ENCODE peak calls at places on chromosomes 13 and 19, in four cellular contexts. J is GM19239; V is activated T-helper 1 cell treated with anti-CD3 and anti-CD28 coated beads, Interleukin-12 subunit alpha, Interleukin-12 subunit beta, Interleukin-2, Interleukin-4 antibody, amounts not matched to agents 30 ng/mL and 10 ng/mL and 1 ng/mL, durations not matched to agents 14 hours and 24 hours and 36 hours; K is epithelial cell of esophagus. H is an unnamed sample.

GRCh38 chr19:8567522-8568172 is 9.6 kb downstream of the MYO1F start:
- DNase-seq in V (no peak), K (no peak), J (no peak), H (no peak)

GRCh38 chr19:37928527-37929286 is 21.7 kb downstream of the SIPA1L3 start:
- DNase-seq in V (no peak), K (no peak), J (peak), H (no peak)

GRCh38 chr19:29623726-29624488 is 17.8 kb downstream of the POP4 start:
- DNase-seq in V (peak), K (no peak), J (no peak), H (no peak)

GRCh38 chr19:34482380-34483250 is 1.1 kb downstream of the WTIP start:
- DNase-seq in J (no peak), K (peak), V (no peak), H (no peak)

GRCh38 chr13:104571161-104571889 is 1505.1 kb upstream of the SLC10A2 start:
- DNase-seq in K (peak), V (no peak), J (no peak), H (no peak)

GRCh38 chr13:36006347-36006746 is 124.8 kb downstream of the DCLK1 start:
- DNase-seq in V (no peak), K (peak), J (no peak), H (no peak)

GRCh38 chr13:105127732-105128131 is 1407.7 kb downstream of the EFNB2 start:
- DNase-seq in K (no peak), V (no peak), J (no peak), H (no peak)

GRCh38 chr13:24348797-24349515 is 39.6 kb downstream of the C1QTNF9 start:
- DNase-seq in K (peak), V (no peak), J (no peak), H (no peak)

GRCh38 chr19:5308471-5309437 is 31.9 kb downstream of the PTPRS start:
- DNase-seq in K (peak), V (no peak), J (no peak), H (no peak)

GRCh38 chr19:31537136-31537535 is 187.9 kb upstream of the TSHZ3 start:
- DNase-seq in J (no peak), V (no peak), K (no peak), H (no peak)

GRCh38 chr13:99572921-99573320 is 71.6 kb downstream of the TM9SF2 start:
- DNase-seq in V (no peak), K (no peak), J (no peak), H (no peak)

GRCh38 chr19:6092329-6093286 is 17.7 kb downstream of the RFX2 start:
- DNase-seq in K (peak), J (no peak), V (no peak), H (no peak)

GRCh38 chr13:50124536-50125305 is 109.5 kb downstream of the KCNRG start:
- DNase-seq in K (peak), J (no peak), V (peak), H (no peak)

GRCh38 chr13:101449971-101450748 is 2.3 kb upstream of the ITGBL1 start:
- DNase-seq in V (no peak), K (peak), J (no peak), H (no peak)

GRCh38 chr19:13812544-13812943 is 17.3 kb downstream of the ZSWIM4 start:
- DNase-seq in J (no peak), K (no peak), V (no peak), H (no peak)

GRCh38 chr19:29942404-29943261 is 594 bp downstream of the URI1 start:
- DNase-seq in K (peak), V (peak), J (peak), H (peak)

GRCh38 chr13:108681986-108682562 is 52.7 kb downstream of the MYO16 start:
- DNase-seq in V (no peak), K (no peak), J (no peak), H (no peak)

GRCh38 chr13:49585220-49586157 is at the start of gene RCBTB1:
- DNase-seq in V (peak), K (peak), J (peak), H (peak)

GRCh38 chr13:33033361-33033812 is 17.2 kb downstream of the KL start:
- DNase-seq in V (no peak), J (no peak), K (no peak), H (no peak)

GRCh38 chr13:112861876-112862615 is 107.0 kb upstream of the MCF2L start:
- DNase-seq in K (no peak), V (no peak), J (no peak), H (no peak)